ENCODE peak calls at places on chromosomes 1 and 21, in ten cellular contexts. B is HEK293T; S is glomerular endothelial cell; U is LNCaP clone FGC; J is HTR-8/SVneo; P is stimulated activated CD4-positive, alpha-beta T cell treated with anti-CD3 and anti-CD28 coated beads, Interleukin-2, amount 100 ng/mL, for 48 hours; E is A172; R is amniotic stem cell; K is neural crest cell; G is uterus. Z is an unnamed sample.
A peak's percentile ranks its signal among the peaks of the same experiment; 100 is the strongest.

GRCh38 chr1:3069491-3070303 is 694 bp downstream of the PRDM16 start:
- DNase-seq in B (peak; percentile 62), S (no peak), U (no peak), J (peak; percentile 51), P (no peak), E (peak; percentile 37), R (peak; percentile 43), K (peak; percentile 65), G (peak; percentile 50), Z (peak; percentile 69)

GRCh38 chr1:203536981-203537455 is 43.1 kb downstream of the OPTC start:
- DNase-seq in B (no peak), S (no peak), U (no peak), J (no peak), P (no peak), E (peak; percentile 63), R (no peak), K (no peak), G (peak; percentile 49), Z (no peak)

GRCh38 chr1:22418852-22419480 is 32.7 kb upstream of the ZBTB40 start:
- DNase-seq in B (no peak), S (no peak), U (no peak), J (no peak), P (no peak), E (peak; percentile 42), R (no peak), K (no peak), G (no peak), Z (no peak)

GRCh38 chr1:196078691-196079090 is 529.5 kb downstream of the KCNT2 start:
- DNase-seq in B (no peak), S (no peak), U (no peak), J (no peak), P (no peak), E (peak; percentile 7), R (no peak), K (no peak), G (no peak), Z (no peak)

GRCh38 chr1:212719633-212720032 is 20.0 kb upstream of the BATF3 start:
- DNase-seq in B (no peak), S (no peak), U (no peak), J (no peak), P (no peak), E (no peak), R (no peak), K (no peak), G (no peak), Z (no peak)

GRCh38 chr1:34088001-34088400 is 77.0 kb downstream of the CSMD2 start:
- DNase-seq in B (no peak), S (no peak), U (no peak), J (no peak), P (no peak), E (no peak), R (no peak), K (no peak), G (no peak), Z (peak; percentile 35)

GRCh38 chr1:90561926-90562325 is 155.2 kb downstream of the BARHL2 start:
- DNase-seq in B (peak; percentile 31), S (no peak), U (no peak), J (no peak), P (no peak), E (no peak), R (no peak), K (no peak), G (no peak), Z (no peak)

GRCh38 chr1:85148524-85149250 is 52.1 kb downstream of the SYDE2 start:
- DNase-seq in B (no peak), S (no peak), U (no peak), J (peak; percentile 7), P (no peak), E (peak; percentile 1), R (peak; percentile 18), K (no peak), G (no peak), Z (no peak)

GRCh38 chr1:150560576-150560975 is 11.4 kb downstream of the ADAMTSL4 start:
- DNase-seq in B (no peak), S (no peak), U (no peak), J (no peak), P (no peak), E (no peak), R (no peak), K (no peak), G (no peak), Z (no peak)

GRCh38 chr21:42973309-42973990 is 912 bp upstream of the PKNOX1 start:
- DNase-seq in B (no peak), S (no peak), U (no peak), J (no peak), P (no peak), E (no peak), R (no peak), K (no peak), G (peak; percentile 38), Z (peak; percentile 57)

GRCh38 chr21:33396966-33397365 is 6.2 kb upstream of the IFNGR2 start:
- DNase-seq in B (no peak), S (no peak), U (no peak), J (no peak), P (no peak), E (peak; percentile 81), R (no peak), K (no peak), G (no peak), Z (no peak)

GRCh38 chr21:46621457-46622182 is 13.9 kb upstream of the PRMT2 start:
- DNase-seq in B (no peak), S (no peak), U (no peak), J (no peak), P (no peak), E (no peak), R (no peak), K (peak; percentile 38), G (no peak), Z (peak; percentile 63)

GRCh38 chr1:3409737-3410434 is 44.6 kb upstream of the ARHGEF16 start:
- DNase-seq in B (no peak), S (peak; percentile 16), U (peak; percentile 23), J (peak; percentile 84), P (no peak), E (peak; percentile 55), R (peak; percentile 9), K (peak; percentile 47), G (peak; percentile 56), Z (peak; percentile 63)

GRCh38 chr1:22380024-22380785 is 71.4 kb upstream of the ZBTB40 start:
- DNase-seq in B (no peak), S (no peak), U (no peak), J (peak; percentile 76), P (no peak), E (peak; percentile 14), R (no peak), K (no peak), G (no peak), Z (peak; percentile 90)

GRCh38 chr1:173195596-173196088 is 11.5 kb downstream of the TNFSF4 start:
- DNase-seq in B (no peak), S (no peak), U (no peak), J (no peak), P (peak; percentile 38), E (no peak), R (no peak), K (no peak), G (no peak), Z (no peak)